ENCODE peak calls at places on chromosomes 16 and 17, in four cellular contexts. Y, J, G and F are unnamed samples.
A peak's percentile ranks its signal among the peaks of the same experiment; 100 is the strongest.

GRCh38 chr16:14132696-14133048 is 61.6 kb downstream of the MRTFB start:
- DNase-seq in Y (no peak), G (no peak), J (no peak), F (no peak)

GRCh38 chr16:79589495-79590134 is 10.9 kb downstream of the MAF start:
- DNase-seq in Y (peak; percentile 45), G (peak; percentile 65), J (no peak), F (no peak)

GRCh38 chr16:30030841-30031413 is at the start of gene TLCD3B:
- DNase-seq in J (no peak), Y (no peak), G (no peak), F (no peak)

GRCh38 chr17:64788286-64789060 is 126.4 kb upstream of the SMURF2 start:
- DNase-seq in J (no peak), Y (no peak), G (no peak), F (no peak)

GRCh38 chr16:6611535-6611934 is 721.1 kb upstream of the RBFOX1 start:
- DNase-seq in J (no peak), Y (no peak), G (no peak), F (no peak)

GRCh38 chr16:83031524-83031923 is 404.8 kb downstream of the CDH13 start:
- DNase-seq in G (no peak), J (no peak), Y (no peak), F (no peak)

GRCh38 chr17:14068542-14069250 is 608 bp upstream of the COX10 start:
- DNase-seq in J (no peak), Y (no peak), G (no peak), F (no peak)

GRCh38 chr17:19288453-19288852 is 51.3 kb downstream of the EPN2 start:
- DNase-seq in J (no peak), G (no peak), Y (no peak), F (no peak)

GRCh38 chr16:85614338-85615013 is 1.4 kb downstream of the GSE1 start:
- DNase-seq in G (no peak), Y (no peak), J (no peak), F (peak; percentile 64)

GRCh38 chr17:46942441-46943217 is 19.7 kb downstream of the GOSR2 start:
- DNase-seq in G (peak; percentile 75), Y (peak; percentile 48), J (peak; percentile 74), F (peak; percentile 65)

DNA sequence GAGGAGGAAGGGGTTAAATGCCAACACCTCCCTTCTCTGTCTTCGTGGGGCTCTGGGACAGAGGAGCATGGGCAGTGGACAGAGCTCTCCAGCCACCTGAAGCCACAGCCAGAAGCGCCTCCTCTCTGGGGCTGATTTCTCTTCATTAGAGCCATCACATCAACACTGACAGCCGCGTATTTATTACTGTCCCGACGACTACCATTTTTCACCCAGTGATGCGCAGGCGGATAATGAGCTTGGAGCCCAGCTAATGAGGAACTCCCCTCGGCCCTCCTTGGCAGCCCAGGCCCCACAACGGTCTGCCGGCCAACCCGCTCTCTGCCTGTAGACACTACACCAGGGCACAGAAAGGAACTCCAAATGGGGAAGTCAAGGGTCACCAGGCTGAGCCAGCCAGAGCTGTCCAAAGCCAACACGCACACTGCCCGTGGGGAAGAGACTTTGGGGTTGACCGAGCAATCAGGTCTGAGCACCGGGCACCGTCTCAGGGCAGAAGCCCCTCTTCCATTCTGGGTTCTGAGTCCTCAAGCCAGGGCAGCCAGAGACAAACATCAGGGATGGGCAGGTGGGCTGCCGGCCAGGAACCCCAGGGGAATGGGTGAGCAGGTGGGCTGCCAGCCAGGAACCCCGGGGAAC is 13.2 kb downstream of the SDK2 start:
- DNase-seq in J (no peak), G (no peak), Y (no peak), F (no peak)
- H3K4me1 ChIP-seq in J (no peaks in the 10 kb centered on the region), G (no peaks in the 10 kb centered on the region), Y (no peaks in the 10 kb centered on the region), F (no peaks in the 10 kb centered on the region)

GRCh38 chr17:82023447-82024241 is 539 bp downstream of the LRRC45 start:
- DNase-seq in J (no peak), G (no peak), Y (no peak), F (peak; percentile 41)
- H3K27ac ChIP-seq in J (peak overlapping the region; percentile 56), G (peak overlapping the region; percentile 54), Y (peak overlapping the region; percentile 42), F (peak overlapping the region; percentile 42)

DNA sequence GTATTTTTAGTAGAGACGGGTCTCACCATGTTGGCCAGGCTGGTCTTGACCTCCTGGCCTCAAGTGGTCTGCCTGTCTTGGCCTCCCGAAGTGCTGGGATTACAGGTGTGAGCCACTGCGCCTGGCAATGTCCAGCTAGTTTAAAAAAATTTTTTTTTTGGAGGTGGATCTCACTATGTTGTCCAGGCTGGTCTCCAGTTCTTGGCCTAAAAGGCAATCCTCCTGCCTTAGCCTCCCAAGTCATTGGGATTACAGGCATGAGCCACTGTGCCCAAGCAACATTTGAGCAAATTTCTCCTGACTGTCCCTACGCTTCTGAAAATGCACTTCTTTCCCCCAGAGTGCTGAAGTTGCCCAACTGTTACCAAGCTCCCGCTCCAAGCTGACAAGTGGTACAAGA is 8.0 kb downstream of the MAP3K14 start:
- DNase-seq in G (no peak), Y (no peak), J (no peak), F (no peak)
- H3K4me1 ChIP-seq in G (peaks cover 100% of the 10 kb centered on the region), Y (peaks cover 21% of the 10 kb centered on the region), J (peaks cover 96% of the 10 kb centered on the region), F (peaks cover 90% of the 10 kb centered on the region)

GRCh38 chr16:89921699-89922476 is 1.3 kb upstream of the TUBB3 start:
- DNase-seq in J (peak; percentile 58), Y (peak; percentile 67), G (peak; percentile 90), F (peak; percentile 60)
- H3K27ac ChIP-seq in J (peak overlapping the region; percentile 82), Y (peak overlapping the region; percentile 59), G (peak overlapping the region; percentile 90), F (no peak overlapping the region)

GRCh38 chr17:40351185-40352043 is 13.1 kb downstream of the GJD3 start:
- DNase-seq in J (no peak), Y (no peak), G (no peak), F (no peak)
- H3K4me1 ChIP-seq in J (peaks cover 81% of the 10 kb centered on the region), Y (peaks cover 38% of the 10 kb centered on the region), G (peaks cover 71% of the 10 kb centered on the region), F (peaks cover 35% of the 10 kb centered on the region)

GRCh38 chr17:50033316-50033715 is 22.6 kb upstream of the ITGA3 start:
- DNase-seq in J (peak; percentile 8), Y (no peak), G (no peak), F (no peak)
- H3K27ac ChIP-seq in J (peak overlapping the region; percentile 75), Y (no peak overlapping the region), G (no peak overlapping the region), F (no peak overlapping the region)

GRCh38 chr17:72123496-72123963 is 2.7 kb downstream of the SOX9 start:
- DNase-seq in J (peak; percentile 37), G (no peak), Y (no peak), F (no peak)

GRCh38 chr17:72123964-72124791 is 3.4 kb downstream of the SOX9 start:
- DNase-seq in Y (no peak), J (no peak), G (no peak), F (peak; percentile 26)

GRCh38 chr17:72125742-72126141 is 4.9 kb downstream of the SOX9 start:
- DNase-seq in Y (no peak), G (no peak), J (no peak), F (no peak)

GRCh38 chr17:72125226-72125651 is 4.4 kb downstream of the SOX9 start:
- DNase-seq in Y (no peak), G (no peak), J (no peak), F (no peak)

GRCh38 chr17:72126575-72127486 is 6.0 kb downstream of the SOX9 start:
- DNase-seq in G (no peak), J (peak; percentile 61), Y (no peak), F (peak; percentile 47)
- H3K4me1 ChIP-seq in G (no peaks in the 10 kb centered on the region), J (peaks cover 29% of the 10 kb centered on the region), Y (no peaks in the 10 kb centered on the region), F (peaks cover 48% of the 10 kb centered on the region)

GRCh38 chr16:15521390-15521757 is 87.0 kb downstream of the BMERB1 start:
- DNase-seq in G (no peak), Y (no peak), J (no peak), F (no peak)
- H3K27ac ChIP-seq in G (peak overlapping the region; percentile 55), Y (peak overlapping the region; percentile 67), J (peak overlapping the region; percentile 75), F (no peak overlapping the region)

GRCh38 chr16:50595854-50596253 is 47.7 kb downstream of the NKD1 start:
- DNase-seq in Y (no peak), J (no peak), G (peak; percentile 28), F (no peak)

GRCh38 chr16:50594332-50595260 is 46.4 kb downstream of the NKD1 start:
- DNase-seq in G (peak; percentile 47), Y (no peak), J (no peak), F (no peak)

GRCh38 chr16:50591800-50592771 is 43.9 kb downstream of the NKD1 start:
- DNase-seq in Y (no peak), J (peak; percentile 37), G (peak; percentile 83), F (peak; percentile 98)

GRCh38 chr16:50592996-50593395 is 44.8 kb downstream of the NKD1 start:
- DNase-seq in Y (no peak), G (peak; percentile 27), J (no peak), F (no peak)

DNA sequence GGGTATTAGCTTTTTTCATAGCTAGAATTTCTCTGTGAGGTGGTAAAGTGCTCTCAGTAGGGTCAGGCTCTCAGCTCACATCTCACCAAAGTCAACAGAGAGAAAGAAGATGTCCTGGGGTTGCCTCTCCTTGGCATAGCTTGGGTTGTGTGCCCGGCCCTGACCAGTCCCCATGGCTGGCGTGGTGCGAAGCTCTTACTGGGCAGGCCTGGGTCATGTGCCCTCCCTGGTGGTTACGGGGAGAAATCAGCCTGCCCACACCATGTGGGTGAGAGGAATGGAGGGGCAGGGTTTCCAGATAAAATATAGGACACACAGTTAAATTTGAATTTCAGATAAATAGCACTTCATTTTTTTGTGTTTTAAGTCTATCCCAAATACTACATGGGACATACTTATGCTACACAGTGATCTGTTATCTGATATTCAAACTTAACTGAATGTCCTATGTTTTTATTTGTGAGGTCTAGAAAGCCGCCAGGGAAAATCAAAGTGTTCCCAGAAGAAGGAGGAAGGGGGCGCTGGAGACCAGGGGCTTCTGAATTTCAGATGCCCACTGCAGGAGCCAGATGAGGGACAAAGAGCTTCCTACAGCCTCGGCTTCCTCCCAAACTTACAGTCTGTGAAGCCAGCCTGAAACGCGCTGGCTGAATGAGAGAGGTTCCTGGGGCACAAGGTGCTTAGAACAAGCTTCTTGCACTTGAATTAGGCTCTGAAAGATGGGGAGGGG is 45.4 kb downstream of the NKD1 start:
- DNase-seq in G (peak; percentile 41), Y (no peak), J (no peak), F (no peak)
- H3K4me1 ChIP-seq in G (peaks cover 4% of the 10 kb centered on the region), Y (no peaks in the 10 kb centered on the region), J (peaks cover 42% of the 10 kb centered on the region), F (peaks cover 33% of the 10 kb centered on the region)